ENCODE peak calls at places on chromosomes 7 and 10, in seven cellular contexts. Z is transverse colon; S is CD4-positive, alpha-beta T cell; H is cardiac muscle cell; L is pancreas; D is retinal pigment epithelial cell; A is progenitor cell of endocrine pancreas. C is an unnamed sample.

GRCh38 chr10:119309423-119309770 is 102.0 kb downstream of the GRK5 start:
- DNase-seq in Z (no peak), S (no peak), H (no peak), L (no peak), D (no peak), A (no peak), C (no peak)

GRCh38 chr10:61931620-61932332 is 30.3 kb downstream of the ARID5B start:
- DNase-seq in Z (no peak), S (no peak), H (no peak), L (no peak), D (no peak), A (no peak), C (no peak)

GRCh38 chr10:12638103-12638502 is 288.8 kb downstream of the CAMK1D start:
- DNase-seq in Z (peak; percentile 85), S (no peak), H (peak; percentile 6), L (no peak), D (no peak), A (no peak), C (peak; percentile 64)

GRCh38 chr7:17130281-17131059 is 168.0 kb upstream of the AHR start:
- DNase-seq in Z (no peak), S (no peak), H (peak; percentile 81), L (no peak), D (peak; percentile 68), A (no peak), C (no peak)

GRCh38 chr7:35648367-35648766 is 46.6 kb downstream of the HERPUD2 start:
- DNase-seq in Z (no peak), S (no peak), H (no peak), L (no peak), D (no peak), A (no peak), C (no peak)

GRCh38 chr10:33509231-33509871 is 174.9 kb upstream of the NRP1 start:
- DNase-seq in Z (peak; percentile 38), S (no peak), H (peak; percentile 82), L (no peak), D (peak; percentile 43), A (no peak), C (peak; percentile 62)

GRCh38 chr10:48947690-48948418 is 8.2 kb upstream of the LRRC18 start:
- DNase-seq in Z (no peak), S (no peak), H (no peak), L (no peak), D (no peak), A (no peak), C (no peak)

GRCh38 chr10:30106987-30107386 is 47.6 kb upstream of the JCAD start:
- DNase-seq in Z (no peak), S (no peak), H (no peak), L (no peak), D (no peak), A (no peak), C (no peak)

GRCh38 chr10:27197980-27198645 is 42.5 kb downstream of the ACBD5 start:
- DNase-seq in Z (no peak), S (no peak), H (peak; percentile 38), L (no peak), D (peak; percentile 62), A (no peak), C (peak; percentile 23)

GRCh38 chr10:94546616-94547175 is 1.1 kb downstream of the HELLS start:
- DNase-seq in Z (no peak), S (no peak), H (peak; percentile 7), L (no peak), D (no peak), A (no peak), C (no peak)

GRCh38 chr7:117896339-117896738 is 23.1 kb upstream of the CTTNBP2 start:
- DNase-seq in Z (no peak), S (no peak), H (no peak), L (no peak), D (no peak), A (no peak), C (no peak)

GRCh38 chr7:149815121-149815520 is 23.1 kb upstream of the ZNF862 start:
- DNase-seq in Z (no peak), S (no peak), H (no peak), L (no peak), D (no peak), A (no peak), C (no peak)

GRCh38 chr10:103598654-103599115 is 105.2 kb downstream of the NEURL1 start:
- DNase-seq in Z (peak; percentile 70), S (no peak), H (peak; percentile 81), L (no peak), D (no peak), A (peak; percentile 35), C (peak; percentile 70)

GRCh38 chr10:4024846-4025245 is 239.8 kb upstream of the KLF6 start:
- DNase-seq in Z (no peak), S (no peak), H (peak; percentile 21), L (no peak), D (no peak), A (no peak), C (no peak)

GRCh38 chr7:114979803-114980507 is 58.1 kb downstream of the MDFIC start:
- DNase-seq in Z (no peak), S (no peak), H (no peak), L (no peak), D (no peak), A (no peak), C (no peak)

GRCh38 chr7:78198756-78199155 is 400.2 kb downstream of the PHTF2 start:
- DNase-seq in Z (no peak), S (no peak), H (no peak), L (no peak), D (no peak), A (no peak), C (no peak)

DNA sequence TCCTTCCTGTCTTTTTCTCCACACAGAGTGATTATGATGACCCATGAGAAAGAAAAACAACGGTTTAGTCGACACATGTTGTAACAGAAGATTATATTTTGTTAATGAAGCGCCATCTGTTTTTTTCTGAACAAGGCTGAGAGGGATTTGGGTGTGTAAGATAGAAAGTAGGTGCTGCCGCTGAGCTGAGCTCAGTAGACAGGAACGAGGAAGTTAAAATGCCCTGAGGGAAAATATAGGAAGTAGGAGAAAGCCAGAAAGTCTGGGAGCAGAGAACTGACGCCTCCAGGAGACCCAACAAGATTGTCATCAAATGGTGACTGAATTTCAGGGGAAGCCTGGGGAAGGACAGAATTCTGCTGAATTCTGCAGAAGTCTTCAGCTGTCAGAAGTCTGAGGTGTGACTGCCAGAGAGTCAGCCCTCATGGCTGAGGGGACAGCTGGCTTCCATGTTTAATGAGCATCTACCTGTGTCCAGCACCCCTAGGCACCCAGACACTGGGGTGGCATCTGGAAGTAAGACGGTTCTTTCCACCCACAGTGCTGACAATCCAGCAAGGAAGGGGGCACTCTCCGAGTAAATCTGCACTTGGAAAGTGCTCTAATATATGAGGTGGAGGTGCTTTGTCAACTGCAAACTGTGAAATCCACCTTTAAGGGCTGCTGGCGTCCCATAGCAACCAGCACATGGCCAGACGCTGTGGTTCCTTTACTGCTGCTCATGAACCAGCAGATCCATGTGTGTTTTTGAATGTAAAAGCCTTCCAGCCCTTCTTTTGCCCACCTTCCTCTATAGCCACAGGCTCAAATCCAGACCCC is 12.5 kb upstream of the TSPAN15 start:
- DNase-seq in Z (peak; percentile 55), S (no peak), H (peak; percentile 43), L (no peak), D (no peak), A (no peak), C (peak; percentile 22)
- TF ChIP-seq CTCF in Z (no peak), S (no peak), H (no peak), L (no peak), D (no peak), A (no peak), C (no peak)

GRCh38 chr7:104386943-104387342 is 58.5 kb downstream of the LHFPL3 start:
- DNase-seq in Z (no peak), S (no peak), H (no peak), L (no peak), D (no peak), A (no peak), C (no peak)
- TF ChIP-seq CTCF in Z (no peak), S (no peak), H (no peak), L (no peak), D (no peak), A (no peak), C (no peak)

GRCh38 chr7:92404170-92404614 is 43.1 kb upstream of the GATAD1 start:
- DNase-seq in Z (no peak), S (no peak), H (peak; percentile 10), L (no peak), D (no peak), A (no peak), C (no peak)
- TF ChIP-seq CTCF in Z (no peak), S (no peak), H (peak; percentile 25), L (no peak), D (peak; percentile 22), A (no peak), C (peak; percentile 31)

GRCh38 chr7:95840953-95841950 is 68.9 kb downstream of the DYNC1I1 start:
- DNase-seq in Z (no peak), S (no peak), H (no peak), L (no peak), D (no peak), A (no peak), C (peak; percentile 85)
- TF ChIP-seq CTCF in Z (no peak), S (no peak), H (peak; percentile 27), L (no peak), D (peak; percentile 37), A (peak; percentile 45), C (peak; percentile 71)

GRCh38 chr7:8913687-8914086 is 480.3 kb downstream of the NXPH1 start:
- DNase-seq in Z (no peak), S (no peak), H (no peak), L (no peak), D (no peak), A (no peak), C (peak; percentile 85)

DNA sequence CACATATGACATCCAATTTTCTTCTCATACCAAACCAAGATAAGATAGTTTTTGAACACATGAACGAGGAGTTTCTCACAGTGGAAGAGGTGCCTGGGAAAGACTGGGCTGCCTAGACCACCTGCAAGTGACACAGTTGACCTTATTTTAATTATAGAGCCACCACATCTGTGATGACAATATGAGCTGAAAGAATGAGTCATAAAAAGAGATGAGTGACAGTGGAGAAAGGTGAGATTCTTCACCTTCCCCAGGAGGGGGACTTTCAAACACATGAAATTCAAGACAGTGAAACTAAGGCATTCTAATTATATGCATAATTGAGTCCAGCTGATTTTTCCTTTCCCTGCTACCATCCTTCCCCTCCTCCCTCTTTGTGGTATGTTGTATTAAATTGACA is 475.5 kb downstream of the NXPH1 start:
- DNase-seq in Z (no peak), S (no peak), H (no peak), L (no peak), D (no peak), A (no peak), C (no peak)
- TF ChIP-seq CTCF in Z (no peak), S (no peak), H (no peak), L (no peak), D (no peak), A (no peak), C (no peak)

GRCh38 chr7:22447759-22448158 is 52.2 kb downstream of the STEAP1B start:
- DNase-seq in Z (no peak), S (no peak), H (no peak), L (no peak), D (no peak), A (no peak), C (no peak)

GRCh38 chr7:22454446-22454845 is 45.5 kb downstream of the STEAP1B start:
- DNase-seq in Z (no peak), S (no peak), H (no peak), L (no peak), D (no peak), A (no peak), C (no peak)

GRCh38 chr7:22453159-22453558 is 46.8 kb downstream of the STEAP1B start:
- DNase-seq in Z (no peak), S (no peak), H (no peak), L (no peak), D (no peak), A (no peak), C (no peak)

GRCh38 chr7:22457471-22457870 is 42.5 kb downstream of the STEAP1B start:
- DNase-seq in Z (no peak), S (no peak), H (no peak), L (no peak), D (no peak), A (no peak), C (no peak)

GRCh38 chr7:22452142-22452763 is 47.7 kb downstream of the STEAP1B start:
- DNase-seq in Z (peak; percentile 75), S (no peak), H (peak; percentile 50), L (peak; percentile 89), D (no peak), A (peak; percentile 49), C (peak; percentile 85)
- TF ChIP-seq CTCF in Z (peak; percentile 63), S (no peak), H (peak; percentile 84), L (peak; percentile 84), D (peak; percentile 88), A (peak; percentile 81), C (peak; percentile 96)

C was measured in BE2C.